ENCODE peak calls at places on chromosomes 11 and 22, in eight cellular contexts. One of them, this sample, is unnamed.

GRCh38 chr22:35746248-35746647 is 28.6 kb downstream of the APOL5 start:
- DNase-seq in T-cell: no peak
- DNase-seq in astrocyte of the hippocampus: no peak
- DNase-seq in nucleus accumbens: no peak
- DNase-seq in frontal cortex: no peak
- DNase-seq in Caki2: no peak
- DNase-seq in neural crest cell: no peak
- DNase-seq in fibroblast of lung: no peak
- DNase-seq in this sample: no peak

GRCh38 chr11:94544832-94545640 is 1.3 kb downstream of the FUT4 start:
- DNase-seq in T-cell: no peak
- DNase-seq in astrocyte of the hippocampus: no peak
- DNase-seq in nucleus accumbens: no peak
- DNase-seq in frontal cortex: no peak
- DNase-seq in Caki2: no peak
- DNase-seq in neural crest cell: peak
- DNase-seq in fibroblast of lung: no peak
- DNase-seq in this sample: no peak

GRCh38 chr11:133964946-133965632 is 8.3 kb upstream of the IGSF9B start:
- DNase-seq in T-cell: no peak
- DNase-seq in astrocyte of the hippocampus: peak
- DNase-seq in nucleus accumbens: peak
- DNase-seq in frontal cortex: no peak
- DNase-seq in Caki2: peak
- DNase-seq in neural crest cell: no peak
- DNase-seq in fibroblast of lung: no peak
- DNase-seq in this sample: no peak

GRCh38 chr11:88695701-88696414 is 358.3 kb upstream of the CTSC start:
- DNase-seq in T-cell: no peak
- DNase-seq in astrocyte of the hippocampus: no peak
- DNase-seq in nucleus accumbens: no peak
- DNase-seq in frontal cortex: no peak
- DNase-seq in Caki2: no peak
- DNase-seq in neural crest cell: no peak
- DNase-seq in fibroblast of lung: no peak
- DNase-seq in this sample: no peak

GRCh38 chr11:30285416-30286121 is 37.3 kb upstream of the ARL14EP start:
- DNase-seq in T-cell: no peak
- DNase-seq in astrocyte of the hippocampus: no peak
- DNase-seq in nucleus accumbens: no peak
- DNase-seq in frontal cortex: no peak
- DNase-seq in Caki2: no peak
- DNase-seq in neural crest cell: no peak
- DNase-seq in fibroblast of lung: no peak
- DNase-seq in this sample: no peak

GRCh38 chr11:65102142-65103095 is 6.4 kb downstream of the VPS51 start:
- DNase-seq in T-cell: no peak
- DNase-seq in astrocyte of the hippocampus: peak
- DNase-seq in nucleus accumbens: peak
- DNase-seq in frontal cortex: peak
- DNase-seq in Caki2: peak
- DNase-seq in neural crest cell: no peak
- DNase-seq in fibroblast of lung: no peak
- DNase-seq in this sample: no peak

GRCh38 chr11:44014968-44015623 is 32.7 kb upstream of the ACCSL start:
- DNase-seq in T-cell: no peak
- DNase-seq in astrocyte of the hippocampus: no peak
- DNase-seq in nucleus accumbens: no peak
- DNase-seq in frontal cortex: no peak
- DNase-seq in Caki2: no peak
- DNase-seq in neural crest cell: no peak
- DNase-seq in fibroblast of lung: no peak
- DNase-seq in this sample: peak

GRCh38 chr11:125262194-125262824 is 97.8 kb downstream of the PKNOX2 start:
- DNase-seq in T-cell: no peak
- DNase-seq in astrocyte of the hippocampus: no peak
- DNase-seq in nucleus accumbens: no peak
- DNase-seq in frontal cortex: no peak
- DNase-seq in Caki2: no peak
- DNase-seq in neural crest cell: peak
- DNase-seq in fibroblast of lung: no peak
- DNase-seq in this sample: no peak

GRCh38 chr22:31635638-31636306 is 26.2 kb downstream of the PISD start:
- DNase-seq in T-cell: no peak
- DNase-seq in astrocyte of the hippocampus: no peak
- DNase-seq in nucleus accumbens: no peak
- DNase-seq in frontal cortex: no peak
- DNase-seq in Caki2: no peak
- DNase-seq in neural crest cell: no peak
- DNase-seq in fibroblast of lung: no peak
- DNase-seq in this sample: no peak

GRCh38 chr22:42298746-42299145 is 28.3 kb upstream of the TCF20 start:
- DNase-seq in T-cell: no peak
- DNase-seq in astrocyte of the hippocampus: no peak
- DNase-seq in nucleus accumbens: no peak
- DNase-seq in frontal cortex: no peak
- DNase-seq in Caki2: no peak
- DNase-seq in neural crest cell: no peak
- DNase-seq in fibroblast of lung: no peak
- DNase-seq in this sample: no peak

GRCh38 chr22:30304495-30305244 is 15.4 kb upstream of the CASTOR1 start:
- DNase-seq in T-cell: no peak
- DNase-seq in astrocyte of the hippocampus: peak
- DNase-seq in nucleus accumbens: no peak
- DNase-seq in frontal cortex: no peak
- DNase-seq in Caki2: no peak
- DNase-seq in neural crest cell: no peak
- DNase-seq in fibroblast of lung: no peak
- DNase-seq in this sample: no peak

GRCh38 chr11:1531418-1531817 is 40.7 kb downstream of the DUSP8 start:
- DNase-seq in T-cell: no peak
- DNase-seq in astrocyte of the hippocampus: no peak
- DNase-seq in nucleus accumbens: peak
- DNase-seq in frontal cortex: no peak
- DNase-seq in Caki2: no peak
- DNase-seq in neural crest cell: no peak
- DNase-seq in fibroblast of lung: no peak
- DNase-seq in this sample: no peak

GRCh38 chr11:45354976-45355705 is 69.0 kb upstream of the SYT13 start:
- DNase-seq in T-cell: peak
- DNase-seq in astrocyte of the hippocampus: peak
- DNase-seq in nucleus accumbens: peak
- DNase-seq in frontal cortex: peak
- DNase-seq in Caki2: peak
- DNase-seq in neural crest cell: peak
- DNase-seq in fibroblast of lung: peak
- DNase-seq in this sample: no peak

GRCh38 chr11:117146521-117146920 is 2.4 kb downstream of the PAFAH1B2 start:
- DNase-seq in T-cell: no peak
- DNase-seq in astrocyte of the hippocampus: peak
- DNase-seq in nucleus accumbens: no peak
- DNase-seq in frontal cortex: no peak
- DNase-seq in Caki2: no peak
- DNase-seq in neural crest cell: no peak
- DNase-seq in fibroblast of lung: peak
- DNase-seq in this sample: peak

GRCh38 chr22:44205713-44206645 is 25.3 kb downstream of the PARVG start:
- DNase-seq in T-cell: no peak
- DNase-seq in astrocyte of the hippocampus: no peak
- DNase-seq in nucleus accumbens: no peak
- DNase-seq in frontal cortex: no peak
- DNase-seq in Caki2: no peak
- DNase-seq in neural crest cell: no peak
- DNase-seq in fibroblast of lung: no peak
- DNase-seq in this sample: no peak

GRCh38 chr11:76496174-76496573 is 51.4 kb downstream of the EMSY start:
- DNase-seq in T-cell: no peak
- DNase-seq in astrocyte of the hippocampus: no peak
- DNase-seq in nucleus accumbens: no peak
- DNase-seq in frontal cortex: no peak
- DNase-seq in Caki2: no peak
- DNase-seq in neural crest cell: no peak
- DNase-seq in fibroblast of lung: no peak
- DNase-seq in this sample: no peak

GRCh38 chr11:70467196-70468085 is 69.1 kb downstream of the CTTN start:
- DNase-seq in T-cell: peak
- DNase-seq in astrocyte of the hippocampus: peak
- DNase-seq in nucleus accumbens: peak
- DNase-seq in frontal cortex: peak
- DNase-seq in Caki2: peak
- DNase-seq in neural crest cell: peak
- DNase-seq in fibroblast of lung: peak
- DNase-seq in this sample: peak

GRCh38 chr22:16933274-16933923 is 74.6 kb downstream of the GAB4 start:
- DNase-seq in T-cell: no peak
- DNase-seq in astrocyte of the hippocampus: no peak
- DNase-seq in nucleus accumbens: no peak
- DNase-seq in frontal cortex: no peak
- DNase-seq in Caki2: peak
- DNase-seq in neural crest cell: no peak
- DNase-seq in fibroblast of lung: no peak
- DNase-seq in this sample: no peak

GRCh38 chr11:71996946-71997345 is 1.8 kb upstream of the IL18BP start:
- DNase-seq in T-cell: no peak
- DNase-seq in astrocyte of the hippocampus: no peak
- DNase-seq in nucleus accumbens: no peak
- DNase-seq in frontal cortex: no peak
- DNase-seq in Caki2: no peak
- DNase-seq in neural crest cell: no peak
- DNase-seq in fibroblast of lung: no peak
- DNase-seq in this sample: no peak

GRCh38 chr11:79413258-79413657 is 27.6 kb downstream of the TENM4 start:
- DNase-seq in T-cell: no peak
- DNase-seq in astrocyte of the hippocampus: peak
- DNase-seq in nucleus accumbens: no peak
- DNase-seq in frontal cortex: no peak
- DNase-seq in Caki2: peak
- DNase-seq in neural crest cell: peak
- DNase-seq in fibroblast of lung: peak
- DNase-seq in this sample: peak

This sample was measured in HCEC 1CT.